ENCODE peak calls at places on chromosomes 7 and 10, in seven cellular contexts. X, V, U, K, T, E and F are unnamed samples.

GRCh38 chr10:24824124-24824523 is 100.4 kb upstream of the ARHGAP21 start:
- ATAC-seq in X (no peak), V (no peak), U (no peak), K (no peak), T (no peak), E (no peak), F (peak)

GRCh38 chr10:63645195-63645594 is 124.0 kb downstream of the REEP3 start:
- ATAC-seq in X (no peak), V (no peak), U (no peak), K (no peak), T (no peak), E (no peak), F (peak)

GRCh38 chr10:97623277-97623676 is 10.0 kb downstream of the MORN4 start:
- ATAC-seq in X (no peak), V (no peak), U (no peak), K (no peak), T (no peak), E (no peak), F (no peak)

GRCh38 chr10:116708386-116708785 is 34.0 kb downstream of the HSPA12A start:
- ATAC-seq in X (no peak), V (no peak), U (peak), K (no peak), T (no peak), E (no peak), F (no peak)

GRCh38 chr7:141323826-141324225 is 227.4 kb upstream of the AGK start:
- ATAC-seq in X (no peak), V (no peak), U (no peak), K (no peak), T (no peak), E (no peak), F (no peak)

GRCh38 chr7:51274001-51274400 is 42.6 kb downstream of the COBL start:
- ATAC-seq in X (no peak), V (no peak), U (no peak), K (no peak), T (no peak), E (no peak), F (no peak)

GRCh38 chr10:23384364-23384763 is 39.8 kb upstream of the C10orf67 start:
- ATAC-seq in X (no peak), V (no peak), U (peak), K (no peak), T (no peak), E (no peak), F (no peak)

GRCh38 chr7:131826960-131827359 is 270.5 kb upstream of the PODXL start:
- ATAC-seq in X (no peak), V (no peak), U (no peak), K (no peak), T (no peak), E (no peak), F (no peak)

GRCh38 chr10:101310528-101311439 is 43.2 kb upstream of the BTRC start:
- ATAC-seq in X (peak), V (peak), U (peak), K (peak), T (no peak), E (peak), F (no peak)

GRCh38 chr7:37425504-37425903 is 23.2 kb downstream of the ELMO1 start:
- ATAC-seq in X (no peak), V (no peak), U (no peak), K (no peak), T (no peak), E (no peak), F (no peak)

GRCh38 chr7:66609176-66609575 is 19.5 kb upstream of the KCTD7 start:
- ATAC-seq in X (no peak), V (no peak), U (no peak), K (no peak), T (no peak), E (no peak), F (no peak)

GRCh38 chr7:6422926-6423632 is 24.7 kb downstream of the DAGLB start:
- ATAC-seq in X (peak), V (peak), U (no peak), K (no peak), T (no peak), E (no peak), F (no peak)

GRCh38 chr7:98322331-98323260 is 41.1 kb downstream of the BRI3 start:
- ATAC-seq in X (no peak), V (no peak), U (no peak), K (no peak), T (no peak), E (no peak), F (no peak)

GRCh38 chr10:71714055-71714454 is 5.5 kb downstream of the C10orf105 start:
- ATAC-seq in X (no peak), V (no peak), U (no peak), K (no peak), T (no peak), E (no peak), F (peak)

GRCh38 chr7:106841896-106842390 is 23.1 kb upstream of the PIK3CG start:
- ATAC-seq in X (no peak), V (no peak), U (no peak), K (no peak), T (no peak), E (peak), F (no peak)

GRCh38 chr7:79615466-79615865 is 162.0 kb upstream of the MAGI2 start:
- ATAC-seq in X (no peak), V (no peak), U (no peak), K (no peak), T (no peak), E (peak), F (no peak)